ENCODE peak calls at places on chromosomes 13 and 19, in ten cellular contexts. I, X, T, J, K, V, N, P, H and C are unnamed samples.

GRCh38 chr19:54257116-54257480 is at the start of gene LILRB5:
- DNase-seq in I (no peak), X (no peak), T (no peak), J (no peak), K (no peak), V (no peak), N (no peak), P (no peak), H (no peak), C (no peak)

GRCh38 chr19:38812841-38813320 is at the start of gene LGALS4:
- DNase-seq in I (no peak), X (no peak), T (no peak), J (no peak), K (no peak), V (no peak), N (peak), P (no peak), H (no peak), C (no peak)

GRCh38 chr19:54916822-54917221 is 10.9 kb downstream of the NCR1 start:
- DNase-seq in I (peak), X (no peak), T (no peak), J (no peak), K (no peak), V (no peak), N (no peak), P (no peak), H (no peak), C (no peak)

GRCh38 chr19:6066661-6067646 is 43.3 kb downstream of the RFX2 start:
- DNase-seq in I (peak), X (no peak), T (no peak), J (peak), K (peak), V (peak), N (peak), P (peak), H (peak), C (no peak)

GRCh38 chr19:377801-378581 is 31.0 kb downstream of the C2CD4C start:
- DNase-seq in I (no peak), X (no peak), T (no peak), J (no peak), K (no peak), V (no peak), N (no peak), P (no peak), H (no peak), C (no peak)

GRCh38 chr13:104015646-104016396 is 949.6 kb upstream of the SLC10A2 start:
- DNase-seq in I (no peak), X (peak), T (no peak), J (no peak), K (no peak), V (peak), N (no peak), P (no peak), H (no peak), C (no peak)

GRCh38 chr19:42440357-42441046 is 2.2 kb downstream of the CXCL17 start:
- DNase-seq in I (peak), X (peak), T (peak), J (peak), K (peak), V (peak), N (peak), P (peak), H (peak), C (no peak)

GRCh38 chr19:49165111-49165750 is 7.6 kb downstream of the TRPM4 start:
- DNase-seq in I (no peak), X (no peak), T (no peak), J (no peak), K (no peak), V (no peak), N (no peak), P (no peak), H (peak), C (no peak)

GRCh38 chr13:37179646-37180045 is 74.2 kb upstream of the CSNK1A1L start:
- DNase-seq in I (no peak), X (no peak), T (no peak), J (no peak), K (no peak), V (no peak), N (no peak), P (no peak), H (no peak), C (no peak)

GRCh38 chr13:41823486-41823885 is 137.4 kb downstream of the VWA8 start:
- DNase-seq in I (no peak), X (no peak), T (no peak), J (no peak), K (no peak), V (no peak), N (no peak), P (no peak), H (no peak), C (no peak)

GRCh38 chr13:59468396-59468795 is 695.3 kb downstream of the DIAPH3 start:
- DNase-seq in I (no peak), X (no peak), T (no peak), J (no peak), K (no peak), V (no peak), N (peak), P (no peak), H (peak), C (no peak)

GRCh38 chr13:20414475-20415287 is 111.0 kb downstream of the CRYL1 start:
- DNase-seq in I (no peak), X (no peak), T (no peak), J (no peak), K (no peak), V (no peak), N (no peak), P (no peak), H (no peak), C (no peak)

GRCh38 chr19:38377052-38377451 is 2.7 kb downstream of the PSMD8 start:
- DNase-seq in I (no peak), X (no peak), T (no peak), J (no peak), K (no peak), V (no peak), N (no peak), P (no peak), H (no peak), C (no peak)

GRCh38 chr13:88526186-88526852 is 855.1 kb downstream of the SLITRK5 start:
- DNase-seq in I (no peak), X (no peak), T (no peak), J (no peak), K (no peak), V (no peak), N (no peak), P (no peak), H (peak), C (no peak)

GRCh38 chr19:29467824-29468401 is 57.9 kb upstream of the VSTM2B start:
- DNase-seq in I (peak), X (no peak), T (no peak), J (no peak), K (peak), V (no peak), N (no peak), P (no peak), H (peak), C (peak)

GRCh38 chr19:7109678-7110289 is 40.3 kb downstream of the ZNF557 start:
- DNase-seq in I (no peak), X (no peak), T (no peak), J (no peak), K (no peak), V (no peak), N (no peak), P (no peak), H (no peak), C (no peak)

GRCh38 chr13:53018690-53019647 is 9.6 kb upstream of the OLFM4 start:
- DNase-seq in I (no peak), X (no peak), T (no peak), J (no peak), K (no peak), V (no peak), N (no peak), P (no peak), H (no peak), C (no peak)

GRCh38 chr13:22278336-22278929 is 607.6 kb downstream of the FGF9 start:
- DNase-seq in I (peak), X (peak), T (peak), J (no peak), K (no peak), V (peak), N (no peak), P (peak), H (peak), C (no peak)

GRCh38 chr19:35136231-35136630 is 1.4 kb upstream of the LGI4 start:
- DNase-seq in I (no peak), X (no peak), T (no peak), J (no peak), K (no peak), V (no peak), N (no peak), P (no peak), H (no peak), C (no peak)

GRCh38 chr13:112731667-112732616 is 42.1 kb downstream of the ATP11A start:
- DNase-seq in I (no peak), X (no peak), T (no peak), J (no peak), K (no peak), V (no peak), N (no peak), P (no peak), H (no peak), C (no peak)

GRCh38 chr13:40352807-40353562 is 313.5 kb downstream of the FOXO1 start:
- DNase-seq in I (no peak), X (no peak), T (no peak), J (peak), K (no peak), V (peak), N (no peak), P (peak), H (peak), C (no peak)

GRCh38 chr19:17843908-17844490 is 3.8 kb downstream of the JAK3 start:
- DNase-seq in I (no peak), X (no peak), T (no peak), J (no peak), K (no peak), V (no peak), N (no peak), P (no peak), H (no peak), C (no peak)

GRCh38 chr13:79508224-79508961 is 27.4 kb downstream of the NDFIP2 start:
- DNase-seq in I (no peak), X (no peak), T (no peak), J (no peak), K (no peak), V (no peak), N (no peak), P (no peak), H (no peak), C (no peak)
- H3K4me3 ChIP-seq in I (no peak), X (no peak), T (no peak), J (no peak), K (no peak), V (no peak), N (no peak), P (no peak), H (no peak), C (no peak)

DNA sequence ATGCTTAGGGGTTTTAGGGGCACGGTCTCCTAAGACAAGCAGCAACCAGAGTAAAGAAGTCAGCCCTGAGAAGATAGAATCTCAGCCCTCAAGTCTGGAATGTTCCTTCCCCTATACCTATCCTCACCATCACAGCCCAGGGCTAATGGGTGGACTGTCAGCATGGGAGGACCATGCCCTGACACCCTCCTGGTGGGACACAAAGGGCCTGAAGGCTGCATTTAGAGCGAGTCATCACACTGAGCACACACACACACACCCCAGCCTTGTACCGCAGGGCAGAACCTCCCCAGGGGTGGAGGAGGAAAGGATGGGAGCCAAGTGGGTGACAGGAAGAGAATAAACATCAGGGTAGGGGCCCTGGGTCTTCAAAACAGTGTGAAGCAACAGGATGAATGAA is 174.8 kb upstream of the SERP2 start:
- DNase-seq in I (no peak), X (no peak), T (no peak), J (no peak), K (no peak), V (no peak), N (no peak), P (no peak), H (no peak), C (no peak)
- TF ChIP-seq CTCF in I (no peak), X (no peak), T (no peak), J (no peak), K (no peak), V (no peak), N (no peak), P (no peak), H (no peak), C (no peak)

GRCh38 chr19:40594657-40595077 is 6.5 kb upstream of the LTBP4 start:
- DNase-seq in I (no peak), X (no peak), T (no peak), J (peak), K (no peak), V (no peak), N (no peak), P (no peak), H (no peak), C (no peak)

GRCh38 chr19:40598121-40598917 is 2.9 kb upstream of the LTBP4 start:
- DNase-seq in I (peak), X (peak), T (peak), J (peak), K (peak), V (peak), N (peak), P (peak), H (peak), C (peak)

GRCh38 chr19:40598918-40599307 is 2.3 kb upstream of the LTBP4 start:
- DNase-seq in I (no peak), X (no peak), T (no peak), J (no peak), K (no peak), V (no peak), N (no peak), P (no peak), H (no peak), C (no peak)

GRCh38 chr19:40597329-40597838 is 3.8 kb upstream of the LTBP4 start:
- DNase-seq in I (no peak), X (no peak), T (no peak), J (no peak), K (no peak), V (no peak), N (no peak), P (no peak), H (no peak), C (no peak)

DNA sequence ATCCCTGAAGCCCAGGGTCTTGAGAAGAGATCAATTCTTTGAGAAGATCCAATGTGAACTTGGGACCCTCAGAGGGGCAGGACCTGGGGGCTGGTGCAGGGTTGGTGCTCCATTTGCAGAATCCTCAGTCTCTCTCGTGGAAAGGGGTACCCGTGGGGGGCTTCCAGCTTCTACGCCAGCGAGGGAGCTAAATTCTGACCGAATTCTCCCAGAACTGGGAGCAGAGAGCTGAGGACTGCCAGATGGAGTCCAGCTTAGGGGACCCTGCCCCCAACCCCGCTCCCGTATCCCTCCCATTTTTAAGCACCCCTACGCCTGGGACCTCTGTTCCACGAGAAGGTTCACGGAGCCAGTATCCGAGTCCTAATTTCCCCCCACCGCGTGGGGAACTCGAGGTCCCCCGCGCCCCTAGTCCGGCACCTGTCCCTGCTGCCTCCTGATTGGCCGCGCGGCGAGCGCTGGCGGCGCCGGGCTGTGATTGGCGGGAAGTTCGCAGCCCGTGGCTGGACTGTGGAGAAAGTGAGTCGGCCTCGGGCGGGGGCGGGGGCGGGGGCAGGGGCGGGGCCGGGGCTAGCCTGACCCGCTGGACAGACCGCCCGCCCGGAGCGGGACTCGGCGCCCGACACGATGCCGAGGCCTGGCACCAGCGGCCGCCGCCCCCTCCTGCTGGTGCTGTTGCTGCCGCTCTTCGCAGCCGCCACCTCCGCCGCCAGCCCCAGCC is 4.4 kb upstream of the LTBP4 start:
- DNase-seq in I (no peak), X (no peak), T (no peak), J (peak), K (peak), V (peak), N (peak), P (peak), H (peak), C (no peak)
- H3K4me3 ChIP-seq in I (no peak), X (peak), T (no peak), J (peak), K (no peak), V (peak), N (peak), P (no peak), H (peak), C (peak)

DNA sequence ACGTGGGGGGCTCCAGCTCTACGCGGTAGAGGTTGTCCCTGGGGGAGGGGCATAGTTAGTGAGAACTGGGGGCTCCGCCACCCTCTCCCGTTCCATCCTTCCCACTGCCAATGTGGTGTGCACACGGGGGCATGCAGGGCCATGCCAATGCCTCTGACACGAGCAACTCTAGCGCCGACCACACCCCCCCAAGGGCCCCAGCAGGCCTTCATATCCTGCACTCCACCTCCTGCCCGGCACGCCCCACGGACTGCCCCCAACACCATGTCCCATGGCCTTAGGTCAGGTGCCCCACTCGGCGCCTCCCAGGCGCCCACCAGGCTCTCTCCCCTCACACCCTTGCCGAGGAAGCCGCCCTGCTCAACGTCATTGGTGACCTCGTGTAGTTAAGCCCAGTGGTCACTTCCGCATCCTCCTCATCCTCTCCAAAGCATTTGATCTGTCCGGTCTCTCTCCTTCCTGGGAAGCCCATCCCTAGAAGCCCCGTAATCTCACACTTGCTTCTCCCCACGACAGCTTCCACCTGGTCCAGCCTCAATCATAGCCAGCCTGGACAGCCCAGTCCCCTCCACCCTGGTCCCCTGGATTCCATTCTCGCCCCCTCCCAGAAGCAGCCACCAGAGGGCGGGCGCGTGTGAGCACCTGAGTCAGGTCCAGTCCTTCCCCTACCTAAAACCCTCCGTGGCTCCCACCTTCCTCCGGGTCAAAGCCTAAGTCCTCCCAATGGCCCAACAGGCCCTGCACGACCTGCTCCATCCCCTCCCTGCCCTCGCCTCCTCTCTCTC is 2.1 kb downstream of the SEMA6B start:
- DNase-seq in I (no peak), X (no peak), T (no peak), J (no peak), K (no peak), V (no peak), N (peak), P (no peak), H (no peak), C (no peak)
- TF ChIP-seq CTCF in I (peak), X (no peak), T (no peak), J (peak), K (peak), V (no peak), N (peak), P (no peak), H (peak), C (peak)

GRCh38 chr13:95552539-95553270 is at the start of gene CLDN10:
- DNase-seq in I (no peak), X (no peak), T (no peak), J (no peak), K (no peak), V (no peak), N (peak), P (no peak), H (peak), C (no peak)
- H3K4me3 ChIP-seq in I (no peak), X (no peak), T (no peak), J (no peak), K (no peak), V (no peak), N (no peak), P (no peak), H (peak), C (no peak)